ENCODE peak calls at places on chromosomes 13 and 19, in six cellular contexts. Q is stomach, Y is transverse colon, M is Panc1, J is body of pancreas, Z is lower lobe of right lung. D is an unnamed sample.

GRCh38 chr19:17279436-17279835 is 2.3 kb upstream of the ANKLE1 start:
- DNase-seq in Q (no peak), M (no peak), J (no peak), Y (no peak), Z (no peak), D (no peak)

GRCh38 chr13:36904219-36904618 is 15.8 kb downstream of the SMAD9 start:
- DNase-seq in Z (no peak), Q (no peak), J (no peak), Y (peak; percentile 27), M (no peak), D (no peak)

GRCh38 chr19:32421589-32422361 is 16.2 kb downstream of the DPY19L3 start:
- DNase-seq in J (no peak), Y (no peak), Q (no peak), Z (peak; percentile 53), M (no peak), D (no peak)

GRCh38 chr13:30971575-30971974 is 39.1 kb downstream of the TEX26 start:
- DNase-seq in J (no peak), Z (no peak), Q (no peak), M (no peak), Y (no peak), D (no peak)

GRCh38 chr19:29521291-29522075 is 4.3 kb upstream of the VSTM2B start:
- DNase-seq in Q (no peak), J (no peak), M (no peak), Y (no peak), Z (peak; percentile 38), D (no peak)

GRCh38 chr13:113093580-113094409 is 11.8 kb upstream of the F7 start:
- DNase-seq in M (no peak), Z (peak; percentile 26), J (no peak), Q (no peak), Y (no peak), D (peak; percentile 29)

GRCh38 chr13:80361883-80362327 is 21.0 kb upstream of the SPRY2 start:
- DNase-seq in Z (no peak), M (no peak), Y (no peak), J (no peak), Q (no peak), D (no peak)

GRCh38 chr13:44879452-44880058 is 109.7 kb downstream of the NUFIP1 start:
- DNase-seq in J (peak; percentile 69), Z (no peak), Y (peak; percentile 31), Q (no peak), M (peak; percentile 22), D (no peak)

GRCh38 chr13:69565334-69565733 is 542.3 kb upstream of the ATXN8OS start:
- DNase-seq in Q (no peak), M (no peak), J (no peak), Z (no peak), Y (peak; percentile 12), D (no peak)

GRCh38 chr13:102772042-102772425 is 1.6 kb downstream of the TEX30 start:
- DNase-seq in M (no peak), J (no peak), Z (no peak), Y (no peak), Q (no peak), D (no peak)
- H3K27ac ChIP-seq in M (no peak overlapping the region), J (no peak overlapping the region), Z (no peak overlapping the region), Y (no peak overlapping the region), Q (no peak overlapping the region), D (no peak overlapping the region)

GRCh38 chr13:94706101-94706853 is 6.1 kb downstream of the SOX21 start:
- DNase-seq in Q (no peak), J (no peak), M (no peak), Y (no peak), Z (no peak), D (no peak)

GRCh38 chr13:94707400-94708021 is 4.8 kb downstream of the SOX21 start:
- DNase-seq in Y (no peak), Q (no peak), M (no peak), J (no peak), Z (no peak), D (no peak)

GRCh38 chr13:94708031-94708571 is 4.2 kb downstream of the SOX21 start:
- DNase-seq in J (no peak), M (no peak), Z (no peak), Y (no peak), Q (no peak), D (no peak)

GRCh38 chr13:94705081-94705751 is 7.1 kb downstream of the SOX21 start:
- DNase-seq in J (no peak), M (no peak), Y (no peak), Q (no peak), Z (no peak), D (no peak)

GRCh38 chr13:94706854-94707399 is 5.4 kb downstream of the SOX21 start:
- DNase-seq in M (no peak), J (no peak), Q (no peak), Y (no peak), Z (no peak), D (no peak)
- H3K4me3 ChIP-seq in M (peak overlapping the region; percentile 59), J (no peak overlapping the region), Q (peak overlapping the region; percentile 25), Y (no peak overlapping the region), Z (no peak overlapping the region), D (no peak overlapping the region)

DNA sequence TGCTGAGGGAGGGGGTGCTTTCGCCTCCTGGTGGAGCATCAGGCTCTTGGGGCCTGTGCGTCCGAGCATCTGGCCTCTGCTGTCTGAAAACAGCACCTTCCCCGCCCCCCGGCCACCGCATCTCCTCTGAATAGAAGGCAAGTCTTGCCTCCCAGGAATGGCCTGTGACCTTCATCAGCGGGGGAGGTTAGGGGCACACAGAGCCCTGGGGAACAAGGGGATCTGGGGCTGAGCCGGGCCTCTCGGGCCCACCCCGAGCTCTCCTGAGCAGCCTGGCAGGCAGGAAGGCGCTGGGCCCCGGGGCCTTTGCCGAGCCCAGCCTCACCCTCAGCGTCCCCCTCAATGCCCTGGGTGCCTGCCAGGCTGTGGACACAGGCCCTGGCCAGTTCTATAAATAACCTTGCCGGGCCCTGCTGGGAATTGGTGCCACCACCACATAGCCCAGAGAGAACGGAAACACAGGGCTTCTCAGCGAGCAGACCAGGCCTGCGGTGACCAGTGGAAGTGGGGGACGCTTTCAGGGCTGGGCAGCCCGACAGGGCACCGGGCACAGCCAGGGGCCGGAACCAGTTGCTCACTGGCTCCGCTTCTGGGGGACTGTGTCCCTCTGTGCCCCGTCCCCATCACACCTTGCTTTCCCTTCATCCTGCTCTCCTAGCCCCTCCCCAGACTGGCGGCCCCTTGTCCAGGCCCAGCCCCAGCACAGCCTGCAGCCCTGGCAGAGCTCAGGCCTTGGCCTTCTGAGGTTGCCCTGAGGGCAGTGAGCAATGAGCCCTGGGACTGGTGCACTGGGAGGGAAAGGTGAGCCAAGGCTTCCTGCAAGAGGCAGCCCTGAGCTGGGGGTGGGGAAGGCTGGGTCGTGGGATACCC is 9.5 kb downstream of the STK11 start:
- DNase-seq in J (peak; percentile 86), Q (peak; percentile 82), M (no peak), Z (peak; percentile 73), Y (no peak), D (peak; percentile 88)
- H3K4me1 ChIP-seq in J (peaks cover 74% of the 10 kb centered on the region), Q (peaks cover 54% of the 10 kb centered on the region), M (peaks cover 52% of the 10 kb centered on the region), Z (peaks cover 64% of the 10 kb centered on the region), Y (peaks cover 84% of the 10 kb centered on the region), D (peaks cover 17% of the 10 kb centered on the region)

DNA sequence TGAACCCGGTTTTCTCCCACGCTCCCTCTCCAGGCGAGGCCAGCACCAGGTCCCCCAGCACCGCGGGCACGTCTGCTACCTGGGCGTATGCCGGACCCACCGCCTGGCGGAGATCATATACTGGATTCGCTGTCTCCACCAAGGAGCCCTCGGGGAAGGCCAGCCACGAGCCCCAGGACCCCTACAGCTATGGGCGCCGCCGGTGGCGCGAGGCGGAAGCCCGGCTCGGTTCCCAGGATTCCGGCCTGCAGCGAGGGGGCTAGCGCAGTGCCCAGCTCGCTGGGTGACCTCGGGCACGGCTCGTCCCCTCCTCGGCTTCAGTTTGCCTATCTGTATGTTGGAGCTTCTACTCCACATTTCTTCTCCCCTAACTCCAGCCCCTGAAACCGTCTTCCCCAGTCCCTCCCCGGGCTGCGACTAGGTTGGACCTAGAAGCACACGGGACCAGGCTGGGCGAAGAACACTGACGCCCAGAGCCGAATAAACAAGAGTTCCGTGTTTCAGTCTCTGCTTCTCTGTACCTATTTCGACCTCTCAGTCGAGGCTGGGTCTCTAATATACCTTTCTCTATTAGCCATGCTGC is 752 bp upstream of the CPT1C start:
- DNase-seq in Y (no peak), Z (no peak), M (no peak), J (no peak), Q (no peak), D (peak; percentile 63)
- H3K27ac ChIP-seq in Y (peak overlapping the region; percentile 73), Z (peak overlapping the region; percentile 61), M (no peak overlapping the region), J (no peak overlapping the region), Q (peak overlapping the region; percentile 54), D (peak overlapping the region; percentile 32)

GRCh38 chr19:48246101-48246500 is 9.6 kb downstream of the CARD8 start:
- DNase-seq in M (no peak), Z (no peak), Y (no peak), J (no peak), Q (no peak), D (no peak)
- H3K4me3 ChIP-seq in M (no peak overlapping the region), Z (no peak overlapping the region), Y (no peak overlapping the region), J (no peak overlapping the region), Q (no peak overlapping the region), D (no peak overlapping the region)

D was measured in right cardiac atrium.